ENCODE peak calls at places on chromosome 22, in five cellular contexts. J is substantia nigra, K is neural progenitor cell, E is stomach, W is brain microvascular endothelial cell. M is an unnamed sample.

GRCh38 chr22:25111579-25112517 is 87.8 kb upstream of the CRYBB3 start:
- DNase-seq in E (peak), K (no peak), W (no peak), J (no peak), M (no peak)

GRCh38 chr22:22704156-22704946 is 59.9 kb downstream of the GGTLC2 start:
- DNase-seq in W (no peak), J (no peak), K (no peak), E (no peak), M (no peak)

GRCh38 chr22:23229646-23230045 is 49.3 kb downstream of the BCR start:
- DNase-seq in E (no peak), W (no peak), J (no peak), K (no peak), M (no peak)

GRCh38 chr22:23386245-23386631 is 193.9 kb downstream of the IGLL1 start:
- DNase-seq in W (no peak), J (no peak), K (no peak), E (no peak), M (no peak)

GRCh38 chr22:27583930-27584329 is 217.6 kb downstream of the MN1 start:
- DNase-seq in E (no peak), J (no peak), W (no peak), K (no peak), M (no peak)

GRCh38 chr22:23306926-23307325 is 126.6 kb downstream of the BCR start:
- DNase-seq in E (no peak), J (no peak), W (no peak), K (no peak), M (no peak)

GRCh38 chr22:43923191-43923590 is 414 bp upstream of the PNPLA3 start:
- DNase-seq in W (no peak), J (no peak), E (no peak), K (no peak), M (no peak)

GRCh38 chr22:19179472-19180048 is 1.0 kb upstream of the SLC25A1 start:
- DNase-seq in W (peak), E (peak), J (peak), K (peak), M (peak)

GRCh38 chr22:48765595-48765994 is 1062.1 kb downstream of the BRD1 start:
- DNase-seq in K (no peak), J (no peak), E (peak), W (no peak), M (no peak)

GRCh38 chr22:22856364-22856763 is 31.3 kb upstream of the IGLL5 start:
- DNase-seq in E (no peak), K (no peak), W (no peak), J (no peak), M (no peak)

GRCh38 chr22:23213581-23214341 is 33.5 kb downstream of the BCR start:
- DNase-seq in E (no peak), J (no peak), K (no peak), W (no peak), M (no peak)

GRCh38 chr22:49667236-49667635 is 160.4 kb downstream of the BRD1 start:
- DNase-seq in J (no peak), W (no peak), K (no peak), E (no peak), M (peak)

GRCh38 chr22:42396621-42397331 is 35.4 kb downstream of the NFAM1 start:
- DNase-seq in W (no peak), J (no peak), E (no peak), K (no peak), M (no peak)

GRCh38 chr22:30221121-30221992 is 25.2 kb downstream of the LIF start:
- DNase-seq in E (no peak), K (no peak), J (no peak), W (no peak), M (no peak)

GRCh38 chr22:24179478-24180210 is 1.6 kb upstream of the SUSD2 start:
- DNase-seq in J (no peak), W (no peak), K (no peak), E (no peak), M (no peak)

GRCh38 chr22:21683401-21683811 is 17.6 kb downstream of the PPIL2 start:
- DNase-seq in W (no peak), E (no peak), J (no peak), K (no peak), M (no peak)

GRCh38 chr22:23180893-23181762 is 819 bp downstream of the BCR start:
- DNase-seq in J (no peak), W (no peak), K (peak), E (no peak), M (peak)

GRCh38 chr22:48346911-48347310 is 1480.8 kb downstream of the BRD1 start:
- DNase-seq in J (no peak), W (no peak), E (no peak), K (no peak), M (no peak)

GRCh38 chr22:50015451-50016307 is 3.1 kb upstream of the IL17REL start:
- DNase-seq in W (no peak), J (no peak), E (no peak), K (peak), M (no peak)

GRCh38 chr22:50706481-50707125 is 31.4 kb upstream of the ACR start:
- DNase-seq in W (no peak), K (no peak), E (no peak), J (no peak), M (no peak)

GRCh38 chr22:37259540-37260029 is 15.5 kb upstream of the RAC2 start:
- DNase-seq in K (peak), W (peak), E (no peak), J (no peak), M (peak)

GRCh38 chr22:41968601-41969000 is 642 bp upstream of the SEPTIN3 start:
- DNase-seq in J (no peak), W (no peak), E (no peak), K (no peak), M (peak)

GRCh38 chr22:35777335-35777975 is 59.8 kb downstream of the APOL5 start:
- DNase-seq in J (no peak), W (no peak), K (no peak), E (no peak), M (no peak)

GRCh38 chr22:21699643-21700042 is 33.8 kb downstream of the PPIL2 start:
- DNase-seq in J (no peak), W (no peak), E (no peak), K (no peak), M (no peak)

GRCh38 chr22:42930810-42931420 is 73.8 kb upstream of the ARFGAP3 start:
- DNase-seq in W (peak), J (no peak), K (no peak), E (no peak), M (no peak)

GRCh38 chr22:49780281-49780991 is 47.2 kb downstream of the BRD1 start:
- DNase-seq in K (no peak), E (no peak), W (no peak), J (no peak), M (peak)

GRCh38 chr22:38435010-38435409 is 20.0 kb downstream of the KCNJ4 start:
- DNase-seq in E (no peak), J (no peak), K (peak), W (no peak), M (no peak)

GRCh38 chr22:38436629-38437395 is 18.2 kb downstream of the KCNJ4 start:
- DNase-seq in E (no peak), K (no peak), W (no peak), J (no peak), M (no peak)

GRCh38 chr22:38440747-38441350 is 14.2 kb downstream of the KCNJ4 start:
- DNase-seq in K (no peak), J (no peak), E (no peak), W (no peak), M (no peak)

GRCh38 chr22:38435960-38436359 is 19.0 kb downstream of the KCNJ4 start:
- DNase-seq in J (no peak), E (no peak), K (no peak), W (no peak), M (no peak)

DNA sequence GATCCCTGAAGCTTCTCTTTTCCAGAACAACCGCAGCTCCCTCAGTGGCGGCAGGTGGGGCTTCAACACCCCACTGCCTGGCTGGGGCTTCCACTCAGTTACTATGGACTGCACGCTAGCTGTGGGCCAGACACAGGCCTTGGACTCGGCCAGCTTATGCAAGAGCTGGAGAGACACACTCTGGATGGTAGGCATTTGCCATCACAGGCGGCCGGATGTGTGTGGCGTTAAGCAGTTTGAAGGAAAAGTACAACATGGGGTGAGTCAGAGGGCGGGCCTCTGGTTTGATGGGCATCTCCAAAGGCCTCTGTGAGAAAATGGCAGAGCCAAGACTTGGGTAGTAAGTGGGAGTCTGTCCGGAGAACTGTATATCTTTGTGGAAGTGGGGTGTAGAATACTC is 17.6 kb downstream of the KCNJ4 start:
- DNase-seq in J (no peak), K (no peak), E (no peak), W (no peak), M (no peak)
- H3K27ac ChIP-seq in J (no peak), K (no peak), E (no peak), W (no peak), M (no peak)

DNA sequence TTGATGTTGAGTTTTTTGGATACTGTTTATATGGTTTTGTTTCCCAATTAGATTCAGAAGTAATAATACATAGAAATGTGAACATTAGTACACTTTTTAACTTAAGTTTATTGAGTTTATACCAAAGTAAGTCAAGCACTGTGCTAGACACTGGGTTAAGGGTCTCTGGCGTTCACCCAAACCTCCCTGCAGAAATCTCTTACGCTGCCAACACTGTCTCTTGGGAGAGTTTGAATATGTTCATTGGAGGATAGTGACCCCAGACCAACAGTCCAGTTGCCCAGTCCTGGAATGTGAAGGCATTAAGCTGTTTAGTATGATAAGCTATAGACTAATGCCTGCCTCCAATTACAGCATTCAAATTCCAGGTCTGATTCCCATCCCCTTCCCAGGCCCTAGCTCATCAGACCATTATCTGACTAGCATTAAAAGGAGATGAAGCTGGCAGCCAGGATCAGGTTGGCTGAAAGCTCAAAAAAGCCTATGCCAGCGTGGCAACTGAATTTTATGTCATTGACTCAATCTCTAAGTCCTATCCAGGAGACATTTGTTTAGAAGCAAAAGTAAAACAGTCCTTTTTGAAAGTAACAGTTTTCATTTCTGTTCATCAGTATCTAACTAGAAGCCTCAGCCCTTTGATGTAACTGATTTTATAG is 77.8 kb downstream of the SFI1 start:
- DNase-seq in K (no peak), J (no peak), E (no peak), W (no peak), M (no peak)
- H3K27ac ChIP-seq in K (no peak), J (no peak), E (no peak), W (no peak), M (no peak)

GRCh38 chr22:20191803-20192202 is 40.9 kb upstream of the CCDC188 start:
- DNase-seq in K (no peak), W (no peak), J (no peak), E (no peak), M (no peak)
- H3K27ac ChIP-seq in K (no peak), W (no peak), J (no peak), E (no peak), M (no peak)

GRCh38 chr22:40651057-40651456 is 14.5 kb upstream of the MRTFA start:
- DNase-seq in K (no peak), W (no peak), J (no peak), E (no peak), M (no peak)
- H3K27ac ChIP-seq in K (no peak), W (peak), J (peak), E (peak), M (peak)

DNA sequence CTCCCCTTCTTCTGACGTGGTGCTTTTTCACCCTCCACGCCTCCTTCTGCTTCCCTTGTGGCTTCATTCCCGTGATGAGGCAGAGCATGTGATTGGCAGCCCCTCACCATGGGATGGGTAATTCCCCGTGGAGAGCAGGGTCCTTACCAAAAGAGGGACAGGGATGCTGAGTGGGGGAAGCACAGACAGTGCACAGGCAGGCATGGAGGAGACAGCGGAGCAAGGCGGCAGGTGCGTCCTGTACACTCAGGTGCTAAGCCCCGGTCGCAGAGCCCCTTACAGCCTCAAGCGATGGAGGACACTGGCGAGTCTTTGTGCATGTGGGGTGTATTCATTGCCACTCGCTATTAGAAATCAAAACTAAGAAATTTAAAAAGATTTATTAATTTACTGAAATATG is 19.8 kb upstream of the GRAMD4 start:
- DNase-seq in K (peak), J (no peak), W (no peak), E (no peak), M (no peak)
- H3K27ac ChIP-seq in K (no peak), J (no peak), W (no peak), E (no peak), M (no peak)

GRCh38 chr22:26481694-26482093 is 1.9 kb downstream of the HPS4 start:
- DNase-seq in K (no peak), W (no peak), E (no peak), J (no peak), M (no peak)
- H3K27ac ChIP-seq in K (no peak), W (no peak), E (no peak), J (no peak), M (peak)

GRCh38 chr22:20319041-20319744 is 667 bp downstream of the DGCR6L start:
- DNase-seq in W (no peak), J (no peak), E (peak), K (peak), M (peak)
- H3K27ac ChIP-seq in W (peak), J (peak), E (peak), K (no peak), M (peak)

GRCh38 chr22:17575681-17576080 is 12.4 kb downstream of the SLC25A18 start:
- DNase-seq in W (no peak), E (no peak), K (no peak), J (no peak), M (no peak)
- H3K27ac ChIP-seq in W (no peak), E (no peak), K (no peak), J (peak), M (peak)